ENCODE peak calls at places on chromosomes 11 and 22, in four cellular contexts. A, H, G and E are unnamed samples.

GRCh38 chr11:73461844-73462435 is 85.7 kb downstream of the RELT start:
- DNase-seq in G (no peak), H (peak), A (no peak), E (no peak)

GRCh38 chr11:73374130-73374529 is 2.1 kb upstream of the RELT start:
- DNase-seq in A (no peak), G (no peak), H (no peak), E (no peak)

GRCh38 chr11:105609832-105610781 is at the start of gene GRIA4:
- DNase-seq in H (no peak), G (no peak), A (no peak), E (no peak)

GRCh38 chr11:96313163-96313562 is 29.8 kb downstream of the MAML2 start:
- DNase-seq in A (no peak), G (no peak), H (no peak), E (no peak)

GRCh38 chr11:36231300-36231699 is 57.9 kb downstream of the COMMD9 start:
- DNase-seq in H (no peak), G (no peak), A (no peak), E (no peak)

GRCh38 chr22:43992331-43992821 is 31.7 kb upstream of the PARVB start:
- DNase-seq in H (no peak), G (no peak), A (no peak), E (no peak)

GRCh38 chr11:123116486-123116885 is 54.5 kb upstream of the HSPA8 start:
- DNase-seq in A (no peak), H (no peak), G (no peak), E (no peak)

GRCh38 chr11:47591764-47592163 is 2.4 kb downstream of the C1QTNF4 start:
- DNase-seq in H (no peak), A (no peak), G (no peak), E (no peak)

GRCh38 chr22:48957311-48957986 is 870.2 kb downstream of the BRD1 start:
- DNase-seq in H (no peak), G (no peak), A (no peak), E (no peak)

GRCh38 chr22:30425327-30425615 is 297 bp upstream of the MTFP1 start:
- DNase-seq in G (no peak), A (no peak), H (no peak), E (no peak)

GRCh38 chr11:34936945-34937344 is 20.5 kb downstream of the PDHX start:
- DNase-seq in A (no peak), H (no peak), G (no peak), E (no peak)

GRCh38 chr11:111737180-111737876 is 28.9 kb downstream of the PPP2R1B start:
- DNase-seq in H (no peak), A (no peak), G (no peak), E (no peak)

GRCh38 chr11:102940714-102941588 is 14.6 kb downstream of the MMP13 start:
- DNase-seq in H (peak), A (peak), G (peak), E (peak)

GRCh38 chr11:3614742-3615171 is 27.0 kb downstream of the ART5 start:
- DNase-seq in G (no peak), H (peak), A (no peak), E (no peak)

GRCh38 chr11:37072538-37072937 is 474.5 kb upstream of the RAG2 start:
- DNase-seq in A (no peak), G (no peak), H (no peak), E (no peak)

GRCh38 chr11:65445604-65446445 is 23.2 kb downstream of the NEAT1 start:
- DNase-seq in G (no peak), A (peak), H (no peak), E (no peak)

GRCh38 chr11:113167599-113167998 is 146.8 kb upstream of the TTC12 start:
- DNase-seq in G (no peak), H (no peak), A (peak), E (no peak)

GRCh38 chr11:100731471-100731870 is 44.4 kb downstream of the ARHGAP42 start:
- DNase-seq in G (no peak), A (no peak), H (no peak), E (no peak)

GRCh38 chr22:23036684-23037428 is 33.5 kb upstream of the GNAZ start:
- DNase-seq in H (no peak), G (peak), A (peak), E (peak)

GRCh38 chr11:61480936-61481335 is 27.6 kb upstream of the LRRC10B start:
- DNase-seq in A (no peak), H (no peak), G (no peak), E (peak)

GRCh38 chr11:93020248-93021088 is 51.0 kb downstream of the MTNR1B start:
- DNase-seq in H (no peak), A (no peak), G (no peak), E (peak)

GRCh38 chr22:17346578-17346977 is 22.7 kb upstream of the CECR2 start:
- DNase-seq in G (no peak), A (no peak), H (no peak), E (no peak)

GRCh38 chr22:31526275-31526674 is 29.9 kb downstream of the SFI1 start:
- DNase-seq in H (no peak), A (no peak), G (no peak), E (no peak)

GRCh38 chr22:21816787-21817496 is 50.5 kb downstream of the MAPK1 start:
- DNase-seq in H (peak), A (peak), G (no peak), E (peak)

GRCh38 chr22:32562916-32563315 is 88.3 kb downstream of the FBXO7 start:
- DNase-seq in G (no peak), H (no peak), A (no peak), E (no peak)

GRCh38 chr22:32561163-32561562 is 86.6 kb downstream of the FBXO7 start:
- DNase-seq in H (no peak), G (no peak), A (no peak), E (no peak)

GRCh38 chr22:32564170-32565001 is 89.8 kb downstream of the FBXO7 start:
- DNase-seq in G (no peak), A (no peak), H (no peak), E (peak)

GRCh38 chr22:32561756-32562155 is 87.1 kb downstream of the FBXO7 start:
- DNase-seq in H (no peak), G (no peak), A (no peak), E (no peak)

DNA sequence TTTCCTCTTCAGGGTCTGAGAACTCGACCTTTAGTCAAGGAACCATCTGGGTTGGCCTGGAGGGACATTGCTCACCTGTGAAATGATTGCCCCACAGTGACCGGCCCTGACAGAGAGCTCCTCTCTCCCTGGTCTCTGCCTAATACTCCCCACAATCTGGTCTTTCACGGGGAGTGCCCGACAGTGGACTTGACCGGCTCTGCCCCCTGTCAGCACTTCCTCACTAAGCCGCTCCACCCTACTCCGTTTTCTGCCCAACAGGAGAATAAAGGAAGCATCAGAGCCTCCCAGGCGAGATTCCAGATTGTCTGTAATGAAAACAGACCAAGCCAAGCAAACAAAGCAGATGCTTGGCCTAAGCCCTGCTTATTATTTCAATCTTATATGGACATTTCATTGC is 87.8 kb downstream of the FBXO7 start:
- DNase-seq in H (no peak), A (no peak), G (no peak), E (no peak)
- TF ChIP-seq HDAC2 in H (no peak), A (no peak), G (no peak), E (no peak)

GRCh38 chr22:26486394-26486793 is 2.7 kb downstream of the SRRD start:
- DNase-seq in G (no peak), H (no peak), A (no peak), E (no peak)
- TF ChIP-seq BHLHE40 in G (no peak), H (no peak), A (no peak), E (no peak)

GRCh38 chr11:46389450-46390330 is 1.9 kb downstream of the CHRM4 start:
- DNase-seq in H (no peak), A (peak), G (peak), E (peak)
- TF ChIP-seq HDAC2 in H (no peak), A (no peak), G (no peak), E (no peak)

DNA sequence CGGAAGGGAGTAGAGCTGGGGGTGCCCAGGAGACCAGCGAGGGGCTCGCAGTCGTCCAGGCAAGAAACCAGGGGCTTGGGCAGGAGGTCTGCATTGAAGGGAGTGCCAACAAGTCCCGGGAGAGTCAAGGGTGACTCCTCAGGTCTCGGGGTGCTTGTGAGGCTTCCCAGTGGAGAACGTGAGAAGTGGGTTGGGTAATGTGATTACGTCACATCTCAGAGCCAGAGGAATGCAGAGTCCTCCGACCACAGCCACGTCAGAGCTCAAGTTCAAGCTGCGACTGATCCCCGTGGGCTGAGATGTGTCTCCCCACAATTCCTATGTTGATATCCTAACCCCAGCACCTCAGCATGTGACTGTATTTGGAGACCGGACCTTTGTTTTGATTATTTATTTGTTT is 89.7 kb upstream of the SHANK2 start:
- DNase-seq in G (no peak), A (no peak), H (no peak), E (no peak)
- TF ChIP-seq BHLHE40 in G (no peak), A (no peak), H (no peak), E (no peak)

GRCh38 chr11:90434858-90435257 is 212.0 kb upstream of the CHORDC1 start:
- DNase-seq in H (no peak), G (peak), A (no peak), E (no peak)
- TF ChIP-seq HDAC2 in H (no peak), G (no peak), A (no peak), E (no peak)

DNA sequence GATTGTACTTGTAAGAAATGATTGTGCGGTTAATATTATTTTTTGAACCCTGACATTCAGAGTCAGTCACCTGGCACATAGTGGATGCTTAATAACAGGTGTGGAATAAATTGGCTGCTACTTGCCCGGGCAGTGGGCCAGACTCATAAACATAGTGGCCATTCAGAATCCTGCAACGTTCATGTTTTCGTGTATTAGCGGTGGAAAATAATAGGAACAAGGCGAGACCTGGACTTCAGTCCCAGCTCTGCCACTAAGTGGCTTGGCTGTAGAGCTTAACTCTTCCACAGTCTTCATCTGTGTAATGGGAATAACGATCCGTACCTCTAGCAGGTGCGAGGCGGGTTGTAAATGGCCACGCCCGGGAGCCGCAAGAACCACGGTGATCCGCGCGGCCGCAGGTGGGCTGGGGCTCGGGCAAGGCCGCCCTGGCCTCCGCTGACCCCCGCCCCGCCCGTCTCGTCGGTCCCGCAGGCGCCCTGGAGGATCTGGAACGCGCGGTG is 761 bp upstream of the TMEM25 start:
- DNase-seq in A (peak), G (no peak), H (no peak), E (no peak)
- TF ChIP-seq BHLHE40 in A (no peak), G (no peak), H (no peak), E (no peak)